ENCODE peak calls at places on chromosomes 13 and 19, in four cellular contexts. One of them, this sample, is unnamed.

GRCh38 chr13:110368408-110368807 is 61.3 kb downstream of the COL4A2 start:
- DNase-seq in K562: no peak
- DNase-seq in GM12878: no peak
- DNase-seq in IMR-90: peak; percentile 62
- DNase-seq in this sample: no peak

GRCh38 chr19:54451997-54452396 is 3.0 kb downstream of the LENG8 start:
- DNase-seq in K562: no peak
- DNase-seq in GM12878: no peak
- DNase-seq in IMR-90: no peak
- DNase-seq in this sample: no peak

GRCh38 chr19:55563261-55563690 is 17.4 kb downstream of the ZNF579 start:
- DNase-seq in IMR-90: no peak
- DNase-seq in GM12878: no peak
- DNase-seq in K562: no peak
- DNase-seq in this sample: peak; percentile 46

GRCh38 chr13:72953391-72953960 is 105.3 kb upstream of the KLF5 start:
- DNase-seq in IMR-90: no peak
- DNase-seq in K562: no peak
- DNase-seq in GM12878: no peak
- DNase-seq in this sample: no peak

GRCh38 chr13:43414111-43414510 is 372.7 kb downstream of the ENOX1 start:
- DNase-seq in GM12878: no peak
- DNase-seq in IMR-90: no peak
- DNase-seq in K562: no peak
- DNase-seq in this sample: no peak

GRCh38 chr13:45705145-45705695 is 3.1 kb downstream of the CBY2 start:
- DNase-seq in IMR-90: no peak
- DNase-seq in K562: no peak
- DNase-seq in GM12878: no peak
- DNase-seq in this sample: no peak

GRCh38 chr19:31449379-31449778 is 100.1 kb upstream of the TSHZ3 start:
- DNase-seq in IMR-90: no peak
- DNase-seq in GM12878: no peak
- DNase-seq in K562: no peak
- DNase-seq in this sample: no peak

GRCh38 chr13:73421310-73421912 is 362.6 kb downstream of the KLF5 start:
- DNase-seq in GM12878: no peak
- DNase-seq in IMR-90: peak; percentile 68
- DNase-seq in K562: no peak
- DNase-seq in this sample: no peak

GRCh38 chr19:30807263-30807662 is 435.1 kb downstream of the ZNF536 start:
- DNase-seq in GM12878: no peak
- DNase-seq in K562: no peak
- DNase-seq in IMR-90: no peak
- DNase-seq in this sample: no peak

GRCh38 chr19:50025794-50026549 is at the start of gene ZNF473:
- DNase-seq in K562: peak; percentile 84
- DNase-seq in IMR-90: peak; percentile 94
- DNase-seq in GM12878: no peak
- DNase-seq in this sample: peak; percentile 86

GRCh38 chr19:2609389-2610116 is 92.9 kb downstream of the GNG7 start:
- DNase-seq in IMR-90: no peak
- DNase-seq in K562: no peak
- DNase-seq in GM12878: peak; percentile 59
- DNase-seq in this sample: no peak

GRCh38 chr19:7540761-7541480 is 5.4 kb downstream of the PNPLA6 start:
- DNase-seq in GM12878: no peak
- DNase-seq in IMR-90: peak; percentile 65
- DNase-seq in K562: peak; percentile 86
- DNase-seq in this sample: peak; percentile 73

GRCh38 chr19:54209748-54210494 is 9.3 kb downstream of the RPS9 start:
- DNase-seq in GM12878: no peak
- DNase-seq in IMR-90: peak; percentile 98
- DNase-seq in K562: peak; percentile 68
- DNase-seq in this sample: peak; percentile 82

GRCh38 chr13:62643799-62644484 is 1228.3 kb upstream of the PCDH20 start:
- DNase-seq in K562: no peak
- DNase-seq in GM12878: peak; percentile 15
- DNase-seq in IMR-90: no peak
- DNase-seq in this sample: no peak

GRCh38 chr13:24146961-24147569 is 13.5 kb upstream of the SPATA13 start:
- DNase-seq in K562: no peak
- DNase-seq in GM12878: no peak
- DNase-seq in IMR-90: no peak
- DNase-seq in this sample: no peak

GRCh38 chr19:48390188-48391099 is 907 bp downstream of the KDELR1 start:
- DNase-seq in K562: peak; percentile 84
- DNase-seq in IMR-90: peak; percentile 49
- DNase-seq in GM12878: no peak
- DNase-seq in this sample: peak; percentile 84

GRCh38 chr13:53250272-53250875 is 221.8 kb downstream of the OLFM4 start:
- DNase-seq in IMR-90: peak; percentile 72
- DNase-seq in K562: peak; percentile 31
- DNase-seq in GM12878: peak; percentile 15
- DNase-seq in this sample: peak; percentile 57

GRCh38 chr13:31056650-31057275 is 104.9 kb downstream of the HSPH1 start:
- DNase-seq in K562: no peak
- DNase-seq in IMR-90: peak; percentile 35
- DNase-seq in GM12878: no peak
- DNase-seq in this sample: peak; percentile 50

GRCh38 chr13:74174810-74175209 is 40.6 kb upstream of the KLF12 start:
- DNase-seq in GM12878: no peak
- DNase-seq in K562: no peak
- DNase-seq in IMR-90: no peak
- DNase-seq in this sample: no peak

GRCh38 chr19:17406039-17406886 is 833 bp upstream of the BST2 start:
- DNase-seq in GM12878: no peak
- DNase-seq in K562: peak; percentile 48
- DNase-seq in IMR-90: no peak
- DNase-seq in this sample: peak; percentile 10

GRCh38 chr13:41548870-41549269 is 91.5 kb downstream of the RGCC start:
- DNase-seq in K562: no peak
- DNase-seq in IMR-90: no peak
- DNase-seq in GM12878: no peak
- DNase-seq in this sample: no peak

GRCh38 chr13:41547253-41548000 is 90.1 kb downstream of the RGCC start:
- DNase-seq in GM12878: no peak
- DNase-seq in IMR-90: no peak
- DNase-seq in K562: no peak
- DNase-seq in this sample: no peak

GRCh38 chr13:41546372-41547252 is 89.3 kb downstream of the RGCC start:
- DNase-seq in GM12878: no peak
- DNase-seq in K562: no peak
- DNase-seq in IMR-90: peak; percentile 89
- DNase-seq in this sample: no peak

GRCh38 chr13:41549491-41549890 is 92.1 kb downstream of the RGCC start:
- DNase-seq in IMR-90: no peak
- DNase-seq in K562: no peak
- DNase-seq in GM12878: no peak
- DNase-seq in this sample: no peak

GRCh38 chr13:41548031-41548430 is 90.7 kb downstream of the RGCC start:
- DNase-seq in IMR-90: no peak
- DNase-seq in K562: no peak
- DNase-seq in GM12878: no peak
- DNase-seq in this sample: no peak
- H3K9ac ChIP-seq in IMR-90: no peak overlapping the region
- H3K9ac ChIP-seq in K562: no peak overlapping the region
- H3K9ac ChIP-seq in GM12878: no peak overlapping the region
- H3K9ac ChIP-seq in this sample: no peak overlapping the region

DNA sequence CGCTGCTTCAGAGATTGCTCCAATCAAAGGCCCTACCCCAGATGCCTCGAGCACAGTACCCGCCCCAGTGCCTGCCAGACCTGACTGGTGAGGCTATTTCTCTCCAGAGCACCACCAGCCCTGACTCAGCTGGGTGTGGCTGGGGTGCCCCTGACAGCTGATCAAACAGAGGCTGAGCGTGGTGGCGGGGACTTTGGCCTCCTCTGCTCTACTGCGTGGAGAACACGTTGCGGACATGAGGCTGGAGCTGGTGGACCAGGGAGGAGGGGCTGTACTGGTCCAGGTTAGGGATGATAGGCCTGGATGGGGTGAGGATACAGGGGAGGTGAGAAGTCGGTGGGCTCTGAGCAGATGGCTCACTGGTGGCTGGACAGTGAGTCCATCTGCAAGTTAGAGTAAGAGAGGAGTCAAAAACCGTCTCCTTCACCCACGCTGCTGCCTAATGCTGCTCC is 3.5 kb upstream of the DOCK6 start:
- DNase-seq in GM12878: no peak
- DNase-seq in K562: no peak
- DNase-seq in IMR-90: no peak
- DNase-seq in this sample: no peak
- TF ChIP-seq RCOR1 in GM12878: no peak
- TF ChIP-seq RCOR1 in K562: no peak
- TF ChIP-seq RCOR1 in IMR-90: no peak
- TF ChIP-seq RCOR1 in this sample: no peak

GRCh38 chr19:925912-926594 is at the start of gene ARID3A:
- DNase-seq in IMR-90: no peak
- DNase-seq in GM12878: no peak
- DNase-seq in K562: no peak
- DNase-seq in this sample: peak; percentile 88

GRCh38 chr19:927707-928401 is 2.0 kb downstream of the ARID3A start:
- DNase-seq in GM12878: no peak
- DNase-seq in K562: no peak
- DNase-seq in IMR-90: no peak
- DNase-seq in this sample: no peak

GRCh38 chr19:926595-927043 is 784 bp downstream of the ARID3A start:
- DNase-seq in IMR-90: no peak
- DNase-seq in K562: no peak
- DNase-seq in GM12878: no peak
- DNase-seq in this sample: no peak

GRCh38 chr19:928471-929259 is 2.8 kb downstream of the ARID3A start:
- DNase-seq in GM12878: no peak
- DNase-seq in IMR-90: no peak
- DNase-seq in K562: peak; percentile 58
- DNase-seq in this sample: no peak

DNA sequence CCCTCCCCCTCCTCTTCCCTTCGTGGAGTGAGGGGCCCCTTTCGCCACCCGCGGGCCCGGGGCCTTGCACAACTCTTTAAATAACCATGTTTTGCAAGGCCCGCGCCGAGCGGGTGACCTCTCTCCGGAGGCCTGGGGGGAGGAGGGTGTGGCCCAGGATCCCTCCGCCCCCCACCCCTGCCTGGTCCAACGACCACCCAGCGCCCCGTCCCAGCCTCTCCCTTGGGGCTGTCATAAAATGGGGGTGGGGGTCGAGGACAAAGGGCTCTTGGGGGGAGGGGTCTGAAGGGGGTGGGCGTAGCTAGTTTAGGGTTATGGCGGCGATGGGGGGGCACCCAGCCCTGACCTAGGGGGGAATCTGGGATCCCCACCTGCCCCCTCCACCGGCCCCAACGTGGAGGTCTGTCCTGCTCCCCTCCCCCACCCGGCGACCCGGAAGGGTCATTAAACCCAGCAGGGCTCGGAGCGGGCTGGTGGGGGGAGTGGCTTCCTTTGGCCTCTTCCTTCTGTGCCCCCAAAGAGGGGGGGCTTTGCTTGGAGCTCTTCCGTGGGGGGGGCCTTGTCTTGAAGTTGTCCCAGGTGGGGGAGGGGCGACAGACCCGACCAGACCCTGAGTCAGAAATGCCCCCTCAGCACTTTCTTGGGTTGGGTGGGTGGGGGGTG is 1.3 kb downstream of the ARID3A start:
- DNase-seq in K562: peak; percentile 73
- DNase-seq in IMR-90: no peak
- DNase-seq in GM12878: no peak
- DNase-seq in this sample: peak; percentile 78
- TF ChIP-seq MXI1 in K562: no peak
- TF ChIP-seq MXI1 in IMR-90: no peak
- TF ChIP-seq MXI1 in GM12878: no peak
- TF ChIP-seq MXI1 in this sample: no peak

DNA sequence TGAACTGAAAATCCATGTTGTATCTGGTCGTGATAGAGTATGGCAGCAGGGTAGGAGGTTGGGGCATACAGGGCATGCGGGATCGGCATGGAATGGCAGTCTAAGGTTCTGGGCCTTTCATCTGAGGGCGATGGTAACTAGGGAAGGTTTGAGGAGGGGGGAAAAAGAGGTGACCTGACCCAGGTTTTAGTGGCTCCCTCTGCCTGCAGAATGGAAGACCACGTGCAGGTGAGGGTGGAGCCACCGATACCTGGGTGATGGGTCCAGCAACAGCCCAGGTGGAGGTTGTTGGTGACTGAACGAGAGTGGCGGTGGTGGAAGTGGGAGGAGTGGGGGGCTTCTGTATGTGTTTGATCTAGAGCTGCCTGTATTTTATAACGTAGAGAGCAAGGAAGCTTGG is 3.8 kb downstream of the ZNF749 start:
- DNase-seq in IMR-90: no peak
- DNase-seq in K562: no peak
- DNase-seq in GM12878: no peak
- DNase-seq in this sample: no peak
- H3K9ac ChIP-seq in IMR-90: no peak overlapping the region
- H3K9ac ChIP-seq in K562: no peak overlapping the region
- H3K9ac ChIP-seq in GM12878: no peak overlapping the region
- H3K9ac ChIP-seq in this sample: no peak overlapping the region

GRCh38 chr19:58044391-58044790 is 10.6 kb downstream of the ZSCAN1 start:
- DNase-seq in K562: no peak
- DNase-seq in IMR-90: no peak
- DNase-seq in GM12878: no peak
- DNase-seq in this sample: no peak
- TF ChIP-seq RCOR1 in K562: no peak
- TF ChIP-seq RCOR1 in IMR-90: no peak
- TF ChIP-seq RCOR1 in GM12878: no peak
- TF ChIP-seq RCOR1 in this sample: no peak

GRCh38 chr19:11448410-11448809 is 13.0 kb downstream of the PRKCSH start:
- DNase-seq in IMR-90: no peak
- DNase-seq in K562: peak; percentile 5
- DNase-seq in GM12878: no peak
- DNase-seq in this sample: peak; percentile 26
- TF ChIP-seq MXI1 in IMR-90: no peak
- TF ChIP-seq MXI1 in K562: no peak
- TF ChIP-seq MXI1 in GM12878: no peak
- TF ChIP-seq MXI1 in this sample: no peak

GRCh38 chr19:4504297-4504701 is 14.0 kb downstream of the PLIN4 start:
- DNase-seq in K562: no peak
- DNase-seq in IMR-90: no peak
- DNase-seq in GM12878: no peak
- DNase-seq in this sample: no peak
- H3K9ac ChIP-seq in K562: no peak overlapping the region
- H3K9ac ChIP-seq in IMR-90: no peak overlapping the region
- H3K9ac ChIP-seq in GM12878: no peak overlapping the region
- H3K9ac ChIP-seq in this sample: no peak overlapping the region

DNA sequence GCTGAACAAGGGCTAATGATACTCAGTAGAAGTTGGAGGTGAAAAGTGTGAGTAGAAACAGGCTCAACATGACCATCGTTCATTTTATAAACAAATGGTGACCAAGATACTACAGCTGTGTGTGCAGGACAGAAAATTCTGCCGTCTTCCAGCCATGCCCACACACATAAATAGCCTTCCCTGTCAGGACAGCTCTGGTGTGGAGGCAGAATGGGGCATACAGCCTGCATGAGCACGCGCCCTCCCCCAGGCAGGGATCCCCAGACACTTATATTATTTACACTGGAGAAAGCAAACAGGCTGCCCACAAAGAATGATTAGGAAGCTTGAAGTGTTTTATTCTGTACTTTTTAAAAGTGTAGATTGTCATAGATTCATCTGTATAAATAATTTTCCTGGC is 20.4 kb downstream of the GJA3 start:
- DNase-seq in IMR-90: no peak
- DNase-seq in K562: no peak
- DNase-seq in GM12878: no peak
- DNase-seq in this sample: no peak
- TF ChIP-seq RCOR1 in IMR-90: no peak
- TF ChIP-seq RCOR1 in K562: no peak
- TF ChIP-seq RCOR1 in GM12878: no peak
- TF ChIP-seq RCOR1 in this sample: no peak